ENCODE peak calls at places on chromosomes 6 and 20, in eight cellular contexts. Z is fibroblast of pulmonary artery, D is Calu3, Y is pancreas, H is bronchial epithelial cell, U is upper lobe of right lung, M is GM20000, A is osteocyte. K is an unnamed sample.

GRCh38 chr20:51034988-51035656 is 12.2 kb upstream of the KCNG1 start:
- DNase-seq in Z (no peak), D (no peak), Y (no peak), H (no peak), U (no peak), M (no peak), A (no peak), K (no peak)

GRCh38 chr6:127971945-127972391 is 71.1 kb upstream of the THEMIS start:
- DNase-seq in Z (peak), D (peak), Y (no peak), H (peak), U (no peak), M (no peak), A (no peak), K (no peak)

GRCh38 chr20:43023836-43024235 is 165.9 kb downstream of the PTPRT start:
- DNase-seq in Z (no peak), D (no peak), Y (no peak), H (no peak), U (no peak), M (no peak), A (peak), K (no peak)

GRCh38 chr6:17429381-17430061 is 36.1 kb downstream of the CAP2 start:
- DNase-seq in Z (no peak), D (no peak), Y (peak), H (no peak), U (no peak), M (no peak), A (no peak), K (no peak)

GRCh38 chr6:79431469-79431868 is 105.8 kb downstream of the LCA5 start:
- DNase-seq in Z (no peak), D (peak), Y (no peak), H (no peak), U (no peak), M (no peak), A (no peak), K (no peak)

GRCh38 chr6:3317741-3318211 is 59.0 kb downstream of the PSMG4 start:
- DNase-seq in Z (no peak), D (no peak), Y (no peak), H (no peak), U (no peak), M (no peak), A (no peak), K (no peak)

GRCh38 chr20:11814276-11814675 is 103.4 kb upstream of the BTBD3 start:
- DNase-seq in Z (peak), D (no peak), Y (no peak), H (peak), U (no peak), M (no peak), A (no peak), K (no peak)

GRCh38 chr6:144150673-144151009 is 324 bp downstream of the STX11 start:
- DNase-seq in Z (peak), D (peak), Y (peak), H (peak), U (peak), M (peak), A (no peak), K (no peak)

GRCh38 chr20:60584221-60584620 is 626.0 kb downstream of the CDH26 start:
- DNase-seq in Z (no peak), D (no peak), Y (no peak), H (peak), U (no peak), M (no peak), A (no peak), K (no peak)

GRCh38 chr6:116682334-116682712 is 1.3 kb downstream of the KPNA5 start:
- DNase-seq in Z (peak), D (peak), Y (no peak), H (peak), U (no peak), M (peak), A (no peak), K (no peak)

GRCh38 chr20:57708694-57709673 is 831 bp downstream of the PMEPA1 start:
- DNase-seq in Z (peak), D (peak), Y (peak), H (no peak), U (peak), M (no peak), A (no peak), K (no peak)

GRCh38 chr6:3005077-3005476 is 5.4 kb downstream of the NQO2 start:
- DNase-seq in Z (no peak), D (no peak), Y (no peak), H (no peak), U (no peak), M (no peak), A (no peak), K (no peak)

GRCh38 chr20:25059866-25060465 is 2.0 kb upstream of the ACSS1 start:
- DNase-seq in Z (no peak), D (no peak), Y (no peak), H (peak), U (no peak), M (no peak), A (no peak), K (no peak)

GRCh38 chr6:165632194-165632593 is 30.8 kb downstream of the PDE10A start:
- DNase-seq in Z (peak), D (no peak), Y (no peak), H (no peak), U (no peak), M (no peak), A (no peak), K (no peak)

GRCh38 chr6:15351631-15352030 is 105.8 kb downstream of the JARID2 start:
- DNase-seq in Z (peak), D (no peak), Y (no peak), H (peak), U (no peak), M (no peak), A (no peak), K (no peak)

GRCh38 chr20:37627060-37627766 is 66.6 kb upstream of the CTNNBL1 start:
- DNase-seq in Z (peak), D (peak), Y (peak), H (peak), U (no peak), M (peak), A (no peak), K (peak)

GRCh38 chr20:62814060-62814708 is 2.7 kb upstream of the COL9A3 start:
- DNase-seq in Z (no peak), D (no peak), Y (no peak), H (no peak), U (no peak), M (no peak), A (no peak), K (no peak)

GRCh38 chr6:1553562-1554088 is 56.1 kb upstream of the FOXC1 start:
- DNase-seq in Z (no peak), D (no peak), Y (no peak), H (no peak), U (no peak), M (no peak), A (no peak), K (no peak)

GRCh38 chr6:74167951-74168350 is 471.9 kb downstream of the CD109 start:
- DNase-seq in Z (peak), D (no peak), Y (no peak), H (no peak), U (no peak), M (no peak), A (no peak), K (no peak)

GRCh38 chr6:27889628-27890315 is 22.4 kb downstream of the OR2B2 start:
- DNase-seq in Z (no peak), D (no peak), Y (no peak), H (no peak), U (no peak), M (no peak), A (no peak), K (no peak)

GRCh38 chr6:156406688-156407087 is 370.5 kb upstream of the ARID1B start:
- DNase-seq in Z (no peak), D (no peak), Y (no peak), H (no peak), U (no peak), M (no peak), A (no peak), K (no peak)

GRCh38 chr6:90202156-90202555 is 94.5 kb downstream of the BACH2 start:
- DNase-seq in Z (no peak), D (no peak), Y (no peak), H (no peak), U (no peak), M (no peak), A (no peak), K (no peak)

GRCh38 chr6:70806086-70806485 is 138.4 kb downstream of the SMAP1 start:
- DNase-seq in Z (no peak), D (no peak), Y (no peak), H (no peak), U (no peak), M (no peak), A (no peak), K (no peak)

GRCh38 chr6:107318100-107318736 is 141.1 kb downstream of the PDSS2 start:
- DNase-seq in Z (peak), D (peak), Y (peak), H (peak), U (peak), M (peak), A (no peak), K (peak)

GRCh38 chr20:46543959-46544358 is 6.5 kb downstream of the OCSTAMP start:
- DNase-seq in Z (no peak), D (no peak), Y (no peak), H (no peak), U (no peak), M (no peak), A (no peak), K (no peak)

GRCh38 chr20:64244281-64244805 is 11.2 kb upstream of the PCMTD2 start:
- DNase-seq in Z (no peak), D (no peak), Y (no peak), H (no peak), U (no peak), M (no peak), A (no peak), K (no peak)

GRCh38 chr20:34249291-34249690 is 8.1 kb downstream of the ASIP start:
- DNase-seq in Z (peak), D (no peak), Y (no peak), H (no peak), U (no peak), M (peak), A (no peak), K (no peak)

GRCh38 chr6:138498575-138499302 is 555 bp downstream of the NHSL1 start:
- DNase-seq in Z (no peak), D (no peak), Y (no peak), H (peak), U (no peak), M (no peak), A (no peak), K (no peak)

GRCh38 chr6:130412556-130413290 is 46.9 kb downstream of the TMEM200A start:
- DNase-seq in Z (peak), D (no peak), Y (no peak), H (no peak), U (no peak), M (no peak), A (no peak), K (no peak)

GRCh38 chr20:45419188-45420091 is 3.5 kb downstream of the PIGT start:
- DNase-seq in Z (peak), D (peak), Y (peak), H (peak), U (no peak), M (no peak), A (peak), K (no peak)

GRCh38 chr6:170276369-170277057 is 14.4 kb downstream of the DLL1 start:
- DNase-seq in Z (peak), D (no peak), Y (peak), H (no peak), U (no peak), M (no peak), A (no peak), K (no peak)

GRCh38 chr6:145112711-145113148 is 622.6 kb downstream of the EPM2A start:
- DNase-seq in Z (no peak), D (no peak), Y (no peak), H (peak), U (no peak), M (no peak), A (no peak), K (no peak)

GRCh38 chr20:54170963-54171362 is 2.8 kb downstream of the CYP24A1 start:
- DNase-seq in Z (no peak), D (no peak), Y (no peak), H (no peak), U (no peak), M (no peak), A (no peak), K (no peak)

GRCh38 chr6:123962508-123962907 is 158.8 kb downstream of the NKAIN2 start:
- DNase-seq in Z (no peak), D (peak), Y (peak), H (peak), U (peak), M (no peak), A (no peak), K (no peak)

GRCh38 chr6:150966786-150967185 is 101.3 kb downstream of the MTHFD1L start:
- DNase-seq in Z (no peak), D (no peak), Y (no peak), H (no peak), U (no peak), M (no peak), A (no peak), K (no peak)

GRCh38 chr6:66226099-66226498 is 519.1 kb upstream of the EYS start:
- DNase-seq in Z (no peak), D (no peak), Y (no peak), H (no peak), U (no peak), M (no peak), A (no peak), K (no peak)

GRCh38 chr20:53609501-53610445 is 16.1 kb upstream of the ZNF217 start:
- DNase-seq in Z (no peak), D (no peak), Y (no peak), H (peak), U (peak), M (no peak), A (no peak), K (no peak)

GRCh38 chr6:38984723-38985122 is 63.9 kb upstream of the GLP1R start:
- DNase-seq in Z (no peak), D (no peak), Y (no peak), H (no peak), U (no peak), M (no peak), A (no peak), K (no peak)
- TF ChIP-seq CTCF in Z (no peak), D (no peak), Y (no peak), H (no peak), U (no peak), M (no peak), A (no peak), K (no peak)

DNA sequence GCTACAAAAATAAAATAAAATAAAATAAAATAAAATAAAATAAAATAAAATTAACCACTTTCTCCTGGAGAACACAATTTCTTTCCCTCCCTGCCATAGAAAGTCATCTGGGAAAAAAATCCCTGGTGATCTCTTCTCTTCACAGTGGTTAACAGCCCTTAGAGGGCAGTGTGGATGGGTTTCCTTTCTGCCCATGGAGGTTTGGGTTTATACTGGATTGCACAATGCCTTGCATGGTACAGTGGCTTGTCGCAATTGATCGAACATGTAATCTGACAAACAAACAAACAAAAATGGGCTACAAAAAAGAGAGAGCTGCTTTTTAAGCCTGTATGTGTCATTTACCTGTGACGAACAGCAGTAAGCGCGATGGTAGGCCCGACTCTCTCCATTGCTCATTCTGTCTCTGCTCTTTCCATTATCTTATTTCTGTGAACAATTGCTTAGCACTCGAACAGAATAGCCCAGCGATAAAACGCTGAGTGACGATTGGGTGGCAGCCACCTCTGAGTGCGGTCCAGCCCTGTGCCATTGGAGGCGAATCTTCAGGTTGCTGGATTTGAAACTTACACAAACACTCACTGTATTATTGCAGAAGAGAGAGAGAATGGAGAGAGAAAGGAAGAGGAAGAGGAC is 166.1 kb downstream of the CD83 start:
- DNase-seq in Z (peak), D (no peak), Y (no peak), H (no peak), U (no peak), M (no peak), A (no peak), K (no peak)
- TF ChIP-seq CTCF in Z (no peak), D (no peak), Y (no peak), H (no peak), U (peak), M (no peak), A (peak), K (peak)

DNA sequence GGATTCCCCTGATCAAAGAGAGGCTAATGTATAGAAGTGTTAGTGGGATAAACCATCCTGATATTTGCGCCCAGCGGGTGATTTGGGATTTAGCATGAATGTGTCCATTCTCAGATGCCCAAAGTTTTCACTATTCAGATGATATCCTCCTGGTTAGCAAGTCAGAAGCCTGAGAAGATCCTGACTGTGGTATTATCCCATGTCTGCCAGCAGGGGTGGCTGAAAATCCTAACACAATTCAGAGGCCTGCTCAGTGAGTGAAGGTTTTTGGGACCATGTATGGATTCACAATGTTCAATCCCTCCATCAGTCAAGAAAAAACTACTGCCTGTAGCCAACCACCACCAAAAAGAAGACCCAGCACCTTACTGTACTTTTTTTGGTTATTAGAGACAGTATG is 34.1 kb upstream of the SPACA1 start:
- DNase-seq in Z (no peak), D (no peak), Y (no peak), H (no peak), U (no peak), M (no peak), A (no peak), K (no peak)
- TF ChIP-seq CTCF in Z (no peak), D (no peak), Y (no peak), H (no peak), U (no peak), M (no peak), A (no peak), K (peak)

DNA sequence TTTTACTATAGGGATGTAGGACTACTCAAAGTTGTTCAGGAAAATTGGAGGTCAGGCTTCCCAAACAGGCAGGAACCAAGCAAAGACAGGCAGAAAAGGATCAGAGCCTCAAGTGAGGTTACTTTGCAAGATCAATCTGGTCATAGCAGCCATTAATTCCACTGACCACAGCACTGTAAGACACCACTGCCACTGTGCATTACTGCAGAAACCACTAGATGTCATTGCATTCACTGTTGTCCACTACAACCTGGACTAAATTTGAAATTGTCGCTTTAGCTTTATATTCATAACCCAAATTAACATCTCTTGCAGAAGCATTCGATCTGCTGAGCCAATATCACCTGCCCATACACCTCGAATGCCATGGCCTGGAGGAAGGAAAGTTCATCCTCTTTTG is 126.9 kb upstream of the UFL1 start:
- DNase-seq in Z (no peak), D (peak), Y (no peak), H (peak), U (no peak), M (peak), A (no peak), K (no peak)
- TF ChIP-seq CTCF in Z (no peak), D (no peak), Y (no peak), H (peak), U (no peak), M (peak), A (peak), K (peak)

GRCh38 chr6:33750244-33750991 is 3.7 kb upstream of the IP6K3 start:
- DNase-seq in Z (no peak), D (no peak), Y (no peak), H (peak), U (no peak), M (no peak), A (no peak), K (no peak)
- TF ChIP-seq CTCF in Z (no peak), D (no peak), Y (no peak), H (no peak), U (no peak), M (no peak), A (no peak), K (no peak)